ENCODE peak calls at places on chromosomes 13 and 19, in six cellular contexts. J is HCT116, F is OCI-LY7, Q is cardiac muscle cell, W is body of pancreas, A is uterus. S is an unnamed sample.

GRCh38 chr19:38033658-38034150 is 126.7 kb downstream of the SIPA1L3 start:
- DNase-seq in A (no peak), Q (no peak), F (peak; percentile 95), W (no peak), J (no peak), S (no peak)

GRCh38 chr13:19601749-19602725 is 31.4 kb upstream of the MPHOSPH8 start:
- DNase-seq in A (no peak), F (no peak), J (no peak), Q (peak; percentile 55), W (peak; percentile 32), S (peak; percentile 78)

GRCh38 chr19:53555352-53555751 is 17.4 kb downstream of the ZNF331 start:
- DNase-seq in W (no peak), J (no peak), F (no peak), Q (no peak), A (no peak), S (no peak)

GRCh38 chr13:66114127-66114526 is 1116.0 kb downstream of the PCDH9 start:
- DNase-seq in F (no peak), W (no peak), Q (no peak), A (no peak), J (no peak), S (no peak)

GRCh38 chr13:33547035-33547434 is 261.5 kb upstream of the STARD13 start:
- DNase-seq in F (no peak), Q (no peak), J (no peak), W (no peak), A (no peak), S (no peak)

GRCh38 chr13:79402074-79402635 is 3.9 kb downstream of the RBM26 start:
- DNase-seq in A (no peak), F (no peak), J (no peak), Q (no peak), W (no peak), S (no peak)

GRCh38 chr19:50835785-50836542 is 2.6 kb upstream of the KLK15 start:
- DNase-seq in Q (peak; percentile 86), W (peak; percentile 90), J (peak; percentile 57), F (peak; percentile 65), A (peak; percentile 29), S (peak; percentile 84)

GRCh38 chr13:42597505-42597904 is 23.6 kb downstream of the TNFSF11 start:
- DNase-seq in Q (no peak), A (no peak), W (no peak), J (no peak), F (no peak), S (no peak)

GRCh38 chr19:32581704-32582164 is 744 bp downstream of the PDCD5 start:
- DNase-seq in W (peak; percentile 16), Q (peak; percentile 45), J (no peak), A (no peak), F (peak; percentile 7), S (no peak)

GRCh38 chr19:33688657-33688992 is 66.9 kb downstream of the CHST8 start:
- DNase-seq in F (no peak), Q (no peak), W (no peak), J (no peak), A (peak; percentile 9), S (no peak)

GRCh38 chr13:34300559-34300958 is 482.6 kb downstream of the RFC3 start:
- DNase-seq in W (no peak), Q (no peak), J (no peak), F (no peak), A (no peak), S (no peak)

GRCh38 chr13:97266328-97266727 is 44.2 kb downstream of the MBNL2 start:
- DNase-seq in J (no peak), W (no peak), Q (peak; percentile 60), F (no peak), A (no peak), S (no peak)

GRCh38 chr19:49116544-49116943 is 2.4 kb downstream of the LIN7B start:
- DNase-seq in W (peak; percentile 50), Q (no peak), F (no peak), A (no peak), J (no peak), S (no peak)

GRCh38 chr19:35767288-35768081 is 7.9 kb upstream of the ARHGAP33 start:
- DNase-seq in F (no peak), Q (peak; percentile 82), J (no peak), A (no peak), W (peak; percentile 49), S (peak; percentile 56)

GRCh38 chr19:1774999-1775772 is 21.9 kb downstream of the ONECUT3 start:
- DNase-seq in A (no peak), Q (no peak), F (peak; percentile 29), J (no peak), W (no peak), S (no peak)

GRCh38 chr13:31862828-31863227 is 123.5 kb downstream of the RXFP2 start:
- DNase-seq in F (no peak), A (no peak), Q (no peak), W (no peak), J (no peak), S (no peak)

GRCh38 chr19:54335164-54335563 is 3.8 kb downstream of the LILRA4 start:
- DNase-seq in F (no peak), J (no peak), Q (no peak), A (no peak), W (no peak), S (no peak)

GRCh38 chr19:47421244-47421786 is 2.0 kb upstream of the MEIS3 start:
- DNase-seq in F (no peak), J (no peak), A (no peak), W (no peak), Q (no peak), S (no peak)

GRCh38 chr13:51826606-51827005 is 18.4 kb downstream of the TMEM272 start:
- DNase-seq in W (no peak), A (peak; percentile 66), J (no peak), F (peak; percentile 62), Q (no peak), S (no peak)

GRCh38 chr19:3129112-3129511 is 6.7 kb upstream of the GNA15 start:
- DNase-seq in Q (no peak), W (peak; percentile 48), A (no peak), F (peak; percentile 52), J (peak; percentile 48), S (no peak)

GRCh38 chr19:49907745-49908446 is 11.2 kb upstream of the IL4I1 start:
- DNase-seq in Q (no peak), W (no peak), J (no peak), A (no peak), F (no peak), S (no peak)

GRCh38 chr13:25905411-25906010 is 146.3 kb downstream of the SHISA2 start:
- DNase-seq in Q (no peak), J (no peak), F (no peak), A (no peak), W (no peak), S (no peak)

GRCh38 chr13:108573455-108573854 is 56.0 kb upstream of the MYO16 start:
- DNase-seq in F (no peak), Q (no peak), A (no peak), J (no peak), W (no peak), S (no peak)

GRCh38 chr19:35908977-35909683 is 1.0 kb upstream of the TYROBP start:
- DNase-seq in F (peak; percentile 83), W (peak; percentile 86), J (no peak), A (no peak), Q (no peak), S (no peak)

GRCh38 chr19:591099-591958 is 1.6 kb downstream of the HCN2 start:
- DNase-seq in F (no peak), W (no peak), J (no peak), A (peak; percentile 38), Q (peak; percentile 84), S (no peak)

GRCh38 chr13:114229486-114229885 is 5.2 kb upstream of the CDC16 start:
- DNase-seq in J (no peak), W (no peak), Q (no peak), A (no peak), F (no peak), S (no peak)

GRCh38 chr19:10503002-10503789 is at the start of gene KEAP1:
- DNase-seq in W (peak; percentile 28), Q (no peak), F (peak; percentile 59), J (no peak), A (peak; percentile 39), S (peak; percentile 76)

DNA sequence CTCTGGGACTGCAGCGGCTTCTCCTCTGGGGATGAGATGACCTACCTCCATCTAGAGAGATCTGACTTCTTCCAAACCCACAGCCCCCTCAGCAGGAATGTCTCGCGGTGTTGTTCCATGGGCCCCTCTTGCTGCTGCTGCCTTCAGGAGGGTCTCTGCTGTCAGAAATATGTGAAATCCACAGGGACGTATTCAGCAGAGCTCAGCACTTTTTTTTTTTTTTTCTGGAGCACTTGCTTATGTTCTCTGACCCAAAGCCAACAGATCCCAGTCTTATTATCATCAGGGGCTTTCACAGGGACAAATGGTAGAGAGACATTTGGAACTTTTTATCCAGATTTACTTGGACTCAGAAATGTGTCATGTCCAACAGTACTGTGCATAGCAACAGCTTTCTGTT is 332.5 kb downstream of the ZNF536 start:
- DNase-seq in F (no peak), A (no peak), J (no peak), W (no peak), Q (no peak), S (no peak)
- TF ChIP-seq CTCF in F (no peak), A (no peak), J (no peak), W (no peak), Q (no peak), S (no peak)

DNA sequence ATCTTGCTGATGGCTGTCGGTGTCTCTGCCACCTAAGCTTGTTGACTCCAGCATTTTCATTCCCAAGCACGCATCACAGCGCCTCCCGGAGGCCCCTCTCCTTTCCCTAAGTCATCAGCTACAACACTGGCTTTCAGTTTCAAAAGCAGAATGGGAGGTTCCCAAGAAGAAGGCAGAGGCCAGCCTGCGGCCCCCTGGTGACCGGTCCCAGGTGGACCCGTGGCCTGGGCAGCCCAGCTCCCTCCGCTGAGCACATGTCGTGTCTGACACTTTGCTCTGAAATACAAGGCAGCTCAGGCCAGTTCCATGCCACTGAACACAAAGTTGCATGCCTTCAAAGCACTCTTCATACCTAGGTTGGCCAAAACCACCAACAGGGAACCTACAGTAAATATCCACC is 8.5 kb downstream of the MLLT1 start:
- DNase-seq in W (no peak), A (peak; percentile 26), Q (peak; percentile 49), F (no peak), J (no peak), S (no peak)
- TF ChIP-seq CTCF in W (no peak), A (no peak), Q (peak; percentile 53), F (peak; percentile 21), J (peak; percentile 13), S (no peak)

DNA sequence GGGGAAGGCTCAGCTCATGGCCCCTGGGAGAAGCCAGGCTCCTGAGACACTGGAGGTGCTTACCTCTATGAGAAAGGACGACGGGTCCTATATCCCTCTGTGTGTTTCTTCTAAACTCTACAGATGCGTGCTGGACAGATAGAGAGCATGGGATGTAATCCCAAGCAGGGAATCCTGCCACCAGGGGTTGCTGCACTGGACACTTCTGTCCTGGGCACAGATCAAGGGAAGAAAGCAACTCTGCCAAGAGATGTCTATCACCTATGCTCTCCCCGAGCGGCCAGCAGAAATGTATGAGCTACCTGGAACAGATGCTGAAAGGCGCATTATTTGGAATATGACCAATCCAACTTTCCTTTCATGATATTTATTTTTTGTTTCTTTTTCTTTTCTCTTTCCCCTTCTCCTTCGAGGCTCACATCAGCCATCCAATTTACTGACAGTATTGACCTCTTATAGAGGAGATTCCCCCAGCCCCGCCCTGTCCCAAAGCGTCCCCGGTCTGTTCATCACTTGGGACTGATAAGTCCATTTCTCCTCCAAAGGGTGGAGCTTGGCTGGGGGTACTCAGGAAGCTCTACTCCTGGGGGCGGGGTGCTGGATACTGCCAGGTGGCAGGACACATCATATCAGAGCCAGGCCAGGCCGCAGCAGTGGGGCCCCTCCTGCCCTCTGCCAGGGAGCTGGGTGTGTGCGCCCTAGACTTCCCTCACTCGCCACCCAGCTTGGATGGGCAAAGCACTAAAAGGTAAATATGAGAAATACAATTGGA is 34.2 kb downstream of the TSHZ3 start:
- DNase-seq in A (no peak), W (no peak), J (no peak), Q (no peak), F (no peak), S (no peak)
- TF ChIP-seq CTCF in A (no peak), W (no peak), J (no peak), Q (peak; percentile 29), F (no peak), S (peak; percentile 52)

GRCh38 chr13:81012031-81012430 is 671.1 kb upstream of the SPRY2 start:
- DNase-seq in F (no peak), A (no peak), W (no peak), Q (no peak), J (no peak), S (no peak)
- TF ChIP-seq CTCF in F (no peak), A (no peak), W (no peak), Q (no peak), J (peak; percentile 18), S (no peak)

S was measured in type B pancreatic cell.